ENCODE peak calls at places on chromosomes 13 and 19, in four cellular contexts. D, W, Y and V are unnamed samples.

GRCh38 chr19:53076984-53077383 is 26.2 kb downstream of the ZNF160 start:
- DNase-seq in D (peak; percentile 47), W (peak; percentile 28), Y (peak; percentile 32), V (peak; percentile 91)

GRCh38 chr19:28468701-28469459 is 744.1 kb downstream of the UQCRFS1 start:
- DNase-seq in D (no peak), W (no peak), Y (peak; percentile 19), V (peak; percentile 73)

GRCh38 chr13:96810104-96810503 is 184.2 kb downstream of the OXGR1 start:
- DNase-seq in D (no peak), W (no peak), Y (no peak), V (no peak)

GRCh38 chr19:55178781-55179569 is 1.1 kb downstream of the SYT5 start:
- DNase-seq in D (peak; percentile 87), W (peak; percentile 77), Y (peak; percentile 91), V (peak; percentile 92)

GRCh38 chr13:112979406-112979902 is 10.4 kb downstream of the MCF2L start:
- DNase-seq in D (no peak), W (no peak), Y (no peak), V (no peak)

GRCh38 chr13:102812616-102813287 is 13.8 kb downstream of the BIVM start:
- DNase-seq in D (no peak), W (peak; percentile 15), Y (peak; percentile 33), V (no peak)

GRCh38 chr13:113022391-113023216 is 53.6 kb downstream of the MCF2L start:
- DNase-seq in D (peak; percentile 95), W (no peak), Y (peak; percentile 2), V (peak; percentile 66)

GRCh38 chr19:41908724-41909464 is 19.4 kb downstream of the ERFL start:
- DNase-seq in D (no peak), W (no peak), Y (no peak), V (no peak)

GRCh38 chr19:48292798-48293197 is 22.9 kb downstream of the ZNF114 start:
- DNase-seq in D (no peak), W (peak; percentile 93), Y (peak; percentile 38), V (no peak)

GRCh38 chr13:50403311-50403710 is 388.1 kb downstream of the KCNRG start:
- DNase-seq in D (no peak), W (peak; percentile 53), Y (no peak), V (no peak)

GRCh38 chr19:31220540-31220939 is 128.7 kb downstream of the TSHZ3 start:
- DNase-seq in D (no peak), W (no peak), Y (no peak), V (peak; percentile 48)

GRCh38 chr19:46353730-46354528 is 7.0 kb downstream of the PPP5C start:
- DNase-seq in D (no peak), W (no peak), Y (no peak), V (no peak)

GRCh38 chr19:46357846-46358583 is 11.1 kb downstream of the PPP5C start:
- DNase-seq in D (no peak), W (peak; percentile 36), Y (no peak), V (no peak)

GRCh38 chr19:46355234-46355990 is 8.5 kb downstream of the PPP5C start:
- DNase-seq in D (no peak), W (no peak), Y (no peak), V (no peak)

GRCh38 chr19:46355991-46356669 is 9.2 kb downstream of the PPP5C start:
- DNase-seq in D (no peak), W (no peak), Y (no peak), V (no peak)

GRCh38 chr19:46356670-46357055 is 9.8 kb downstream of the PPP5C start:
- DNase-seq in D (no peak), W (no peak), Y (no peak), V (no peak)
- H3K4me1 ChIP-seq in D (no peaks in the 10 kb centered on the region), W (peaks cover 9% of the 10 kb centered on the region), Y (peaks cover 36% of the 10 kb centered on the region), V (no peaks in the 10 kb centered on the region)

DNA sequence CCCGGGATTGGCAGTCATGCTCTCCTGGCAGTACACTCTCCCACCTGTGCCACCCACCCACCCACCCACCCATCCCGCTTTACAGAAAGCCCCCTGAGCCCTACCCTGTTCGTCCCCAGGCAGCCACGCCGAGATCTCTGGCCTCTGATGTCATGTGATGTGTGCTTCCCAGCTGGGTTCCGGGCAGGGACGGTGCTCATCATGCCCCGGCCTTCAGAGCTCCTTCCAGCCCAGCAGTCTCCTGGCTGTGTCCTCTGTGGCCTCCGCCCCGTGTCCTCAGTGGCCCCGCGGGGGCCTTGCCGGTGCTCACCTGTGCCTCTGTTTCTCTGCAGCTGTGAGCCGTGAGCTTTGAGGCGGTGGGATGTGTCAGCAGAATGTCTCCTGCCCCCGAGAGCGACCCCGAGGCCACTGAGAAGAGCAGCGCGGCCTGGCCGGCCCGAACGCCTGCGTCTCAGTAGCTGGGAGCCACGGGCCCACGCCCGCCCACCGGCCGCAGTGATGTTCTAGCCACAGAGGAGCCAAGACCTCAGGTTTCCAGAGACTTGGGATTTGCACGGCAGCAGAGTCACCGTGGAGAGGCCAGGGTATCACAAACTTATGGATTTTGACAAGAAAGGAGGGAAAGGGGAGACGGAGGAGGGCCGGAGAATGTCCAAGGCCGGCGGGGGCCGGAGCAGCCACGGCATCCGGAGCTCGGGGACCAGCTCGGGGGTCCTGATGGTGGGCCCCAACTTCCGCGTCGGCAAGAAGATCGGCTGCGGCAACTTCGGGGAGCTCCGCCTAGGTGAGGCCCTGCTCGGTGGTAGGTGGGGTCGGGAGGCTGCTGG is 28.4 kb downstream of the CSNK1G2 start:
- DNase-seq in D (no peak), W (no peak), Y (no peak), V (no peak)
- H3K14ac ChIP-seq in D (no peak overlapping the region), W (no peak overlapping the region), Y (no peak overlapping the region), V (no peak overlapping the region)

DNA sequence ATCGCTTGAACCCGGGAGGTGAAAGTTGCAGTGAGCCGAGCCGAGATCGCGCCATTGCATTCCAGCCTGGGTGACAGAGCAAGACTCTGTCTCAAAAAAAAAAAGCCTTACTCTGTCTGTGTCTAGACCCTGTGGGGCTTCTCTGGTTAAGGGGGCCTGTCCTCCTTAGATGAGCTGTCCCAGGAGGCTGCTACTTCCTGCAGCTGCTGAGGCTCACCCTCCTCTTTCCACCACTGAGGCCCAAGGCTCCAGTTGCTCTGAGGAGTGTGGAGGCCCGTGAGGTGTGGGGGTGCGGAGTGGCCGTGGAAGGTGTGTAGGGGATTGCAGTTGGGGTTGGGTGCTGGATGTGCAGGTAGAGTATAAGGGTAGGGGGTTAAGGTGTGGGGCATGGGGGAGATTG is 22.1 kb upstream of the RASA3 start:
- DNase-seq in D (no peak), W (no peak), Y (no peak), V (no peak)
- H3K4me1 ChIP-seq in D (peaks cover 13% of the 10 kb centered on the region), W (no peaks in the 10 kb centered on the region), Y (peaks cover 1% of the 10 kb centered on the region), V (no peaks in the 10 kb centered on the region)

DNA sequence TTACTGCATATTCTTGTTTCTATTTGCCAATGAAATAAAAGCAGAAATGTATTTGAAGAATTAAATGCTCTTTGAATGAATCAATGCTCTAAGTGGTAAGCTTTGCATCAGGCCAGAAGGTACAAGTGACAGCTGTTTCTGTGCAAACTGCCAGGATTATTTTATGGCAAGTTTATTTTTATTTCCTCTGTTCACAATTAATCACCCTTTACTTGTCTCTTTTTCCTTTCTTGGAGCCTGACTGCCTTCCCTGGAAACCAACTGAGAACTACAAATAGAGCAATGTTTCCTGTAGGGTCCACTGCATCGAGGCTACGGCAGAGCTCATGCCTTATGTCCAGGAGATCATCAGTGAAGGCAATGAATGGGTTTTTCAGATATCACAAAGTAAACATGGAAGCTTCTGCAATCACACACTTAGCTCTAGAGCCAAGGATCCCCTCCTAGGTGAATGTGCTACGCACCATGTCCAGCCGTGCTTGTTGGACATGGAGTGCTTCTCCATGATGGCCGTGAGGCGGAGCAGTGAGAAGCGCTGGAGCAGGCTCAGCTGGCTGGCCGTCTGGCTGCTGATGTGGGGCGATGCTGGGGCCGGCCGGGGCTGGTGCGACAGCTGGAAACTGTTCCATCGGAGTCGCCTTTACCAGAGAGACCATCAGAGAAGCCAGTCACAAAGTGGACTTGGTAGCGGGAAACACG is 110.8 kb downstream of the KL start:
- DNase-seq in D (no peak), W (peak; percentile 65), Y (peak; percentile 47), V (no peak)
- H3K14ac ChIP-seq in D (peak overlapping the region; percentile 83), W (peak overlapping the region; percentile 69), Y (peak overlapping the region; percentile 86), V (no peak overlapping the region)